ENCODE peak calls at places on chromosomes 1 and 21, in seven cellular contexts. I is ovary, S is A549, D is hepatocyte, U is thoracic aorta, W is MM.1S, V is BE2C. B is an unnamed sample.

GRCh38 chr1:51415963-51416362 is 85.6 kb upstream of the TTC39A start:
- DNase-seq in I (no peak), S (no peak), D (no peak), U (no peak), W (no peak), V (no peak), B (no peak)

GRCh38 chr21:33640697-33641338 is 723 bp downstream of the CRYZL1 start:
- DNase-seq in I (peak; percentile 25), S (no peak), D (peak; percentile 49), U (no peak), W (peak; percentile 46), V (peak; percentile 19), B (no peak)

GRCh38 chr1:244980605-244981004 is 116.3 kb upstream of the HNRNPU start:
- DNase-seq in I (no peak), S (no peak), D (no peak), U (no peak), W (no peak), V (no peak), B (no peak)

GRCh38 chr1:214440219-214440965 is 111.0 kb downstream of the PTPN14 start:
- DNase-seq in I (no peak), S (no peak), D (no peak), U (no peak), W (no peak), V (no peak), B (no peak)

GRCh38 chr1:104136621-104137020 is 386.9 kb downstream of the AMY1C start:
- DNase-seq in I (no peak), S (no peak), D (peak; percentile 16), U (no peak), W (no peak), V (no peak), B (no peak)

GRCh38 chr1:246608616-246609376 is 42.5 kb downstream of the CNST start:
- DNase-seq in I (peak; percentile 41), S (peak; percentile 34), D (peak; percentile 81), U (peak; percentile 9), W (no peak), V (no peak), B (no peak)

GRCh38 chr1:201361652-201362504 is 15.6 kb downstream of the TNNT2 start:
- DNase-seq in I (no peak), S (peak; percentile 96), D (peak; percentile 71), U (no peak), W (peak; percentile 50), V (peak; percentile 72), B (no peak)

GRCh38 chr1:240190881-240191385 is 99.2 kb downstream of the FMN2 start:
- DNase-seq in I (peak; percentile 19), S (peak; percentile 63), D (peak; percentile 84), U (no peak), W (peak; percentile 47), V (peak; percentile 27), B (no peak)

GRCh38 chr1:36650200-36651065 is 167.7 kb upstream of the CSF3R start:
- DNase-seq in I (peak; percentile 31), S (peak; percentile 55), D (peak; percentile 80), U (no peak), W (peak; percentile 52), V (peak; percentile 61), B (no peak)

GRCh38 chr1:204706838-204707509 is 21.4 kb upstream of the LRRN2 start:
- DNase-seq in I (no peak), S (no peak), D (peak; percentile 29), U (no peak), W (no peak), V (no peak), B (no peak)

GRCh38 chr1:147211577-147211976 is 13.6 kb downstream of the FMO5 start:
- DNase-seq in I (no peak), S (no peak), D (no peak), U (no peak), W (no peak), V (no peak), B (no peak)

GRCh38 chr21:36820176-36821031 is 121.5 kb downstream of the SIM2 start:
- DNase-seq in I (no peak), S (no peak), D (no peak), U (no peak), W (no peak), V (peak; percentile 29), B (no peak)

GRCh38 chr1:247576514-247576913 is 11.6 kb upstream of the OR2G2 start:
- DNase-seq in I (no peak), S (no peak), D (no peak), U (no peak), W (peak; percentile 45), V (no peak), B (no peak)

GRCh38 chr1:167784876-167785550 is 63.2 kb downstream of the MPZL1 start:
- DNase-seq in I (no peak), S (no peak), D (no peak), U (no peak), W (no peak), V (no peak), B (no peak)

GRCh38 chr1:7285856-7286454 is 485.1 kb upstream of the VAMP3 start:
- DNase-seq in I (no peak), S (no peak), D (no peak), U (no peak), W (no peak), V (no peak), B (peak; percentile 75)

GRCh38 chr21:34865922-34866271 is 183.2 kb downstream of the RUNX1 start:
- DNase-seq in I (no peak), S (no peak), D (peak; percentile 44), U (no peak), W (peak; percentile 99), V (no peak), B (no peak)

GRCh38 chr1:60913039-60913438 is 169.3 kb upstream of the NFIA start:
- DNase-seq in I (no peak), S (no peak), D (no peak), U (no peak), W (no peak), V (no peak), B (no peak)

GRCh38 chr1:60908159-60908558 is 174.2 kb upstream of the NFIA start:
- DNase-seq in I (no peak), S (no peak), D (no peak), U (no peak), W (no peak), V (no peak), B (no peak)

GRCh38 chr1:60914982-60915381 is 167.4 kb upstream of the NFIA start:
- DNase-seq in I (no peak), S (no peak), D (no peak), U (no peak), W (no peak), V (no peak), B (no peak)

GRCh38 chr1:60915441-60915840 is 166.9 kb upstream of the NFIA start:
- DNase-seq in I (no peak), S (no peak), D (no peak), U (no peak), W (no peak), V (no peak), B (no peak)

DNA sequence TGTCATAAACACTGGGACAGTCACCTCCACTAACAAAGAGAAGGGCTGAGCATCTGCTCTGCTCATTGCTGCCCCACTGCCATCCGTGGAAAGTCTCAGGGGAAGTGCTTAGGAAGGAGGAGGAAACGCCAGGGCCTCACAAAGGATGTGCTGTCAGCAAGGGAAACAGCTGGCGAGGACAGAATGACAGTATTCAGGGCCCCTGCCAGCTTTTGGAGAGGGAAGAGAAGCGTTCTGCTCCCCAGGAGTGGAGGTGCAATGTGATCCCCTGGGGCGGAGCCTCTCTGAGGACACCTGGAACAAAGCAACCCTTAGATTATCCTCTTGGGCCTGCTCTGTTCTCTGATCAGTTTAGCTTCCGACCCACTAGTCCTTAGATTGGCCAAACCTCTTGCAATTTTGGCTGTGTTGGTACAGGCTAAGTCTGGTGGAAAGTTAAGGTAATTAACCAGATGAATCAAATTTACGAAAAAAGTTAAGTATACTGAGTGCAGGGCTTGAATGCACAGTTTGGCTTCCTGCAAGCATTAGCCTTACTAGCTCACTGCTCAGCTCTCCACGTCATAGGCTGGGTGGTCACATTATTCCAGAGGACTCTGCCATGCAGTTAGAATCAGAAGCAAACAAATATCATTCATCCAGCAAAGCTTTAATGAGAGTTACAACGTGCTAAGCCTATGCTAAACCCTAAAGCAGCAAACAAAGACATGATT is 170.2 kb upstream of the NFIA start:
- DNase-seq in I (no peak), S (no peak), D (no peak), U (no peak), W (no peak), V (no peak), B (no peak)
- TF ChIP-seq CTCF in I (no peak), S (no peak), D (no peak), U (no peak), W (no peak), V (no peak), B (no peak)

GRCh38 chr1:20324704-20325406 is 34.2 kb downstream of the VWA5B1 start:
- DNase-seq in I (no peak), S (no peak), D (no peak), U (no peak), W (no peak), V (no peak), B (no peak)
- H3K4me1 ChIP-seq in I (peaks cover 8% of the 10 kb centered on the region), S (no peaks in the 10 kb centered on the region), D (no peaks in the 10 kb centered on the region), U (peaks cover 16% of the 10 kb centered on the region), W (no peaks in the 10 kb centered on the region), V (peaks cover 8% of the 10 kb centered on the region), B (peaks cover 20% of the 10 kb centered on the region)

GRCh38 chr21:31213787-31214186 is 130.3 kb downstream of the TIAM1 start:
- DNase-seq in I (no peak), S (no peak), D (no peak), U (no peak), W (no peak), V (no peak), B (no peak)
- TF ChIP-seq CTCF in I (no peak), S (no peak), D (no peak), U (no peak), W (peak; percentile 5), V (no peak), B (no peak)

GRCh38 chr1:26283871-26284596 is 4.1 kb downstream of the SH3BGRL3 start:
- DNase-seq in I (no peak), S (no peak), D (no peak), U (no peak), W (no peak), V (no peak), B (no peak)
- H3K4me1 ChIP-seq in I (peaks cover 3% of the 10 kb centered on the region), S (peaks cover 29% of the 10 kb centered on the region), D (peaks cover 28% of the 10 kb centered on the region), U (peaks cover 51% of the 10 kb centered on the region), W (peaks cover 27% of the 10 kb centered on the region), V (no peaks in the 10 kb centered on the region), B (peaks cover 91% of the 10 kb centered on the region)

GRCh38 chr1:118928739-118929554 is 59.2 kb downstream of the TBX15 start:
- DNase-seq in I (no peak), S (no peak), D (peak; percentile 53), U (no peak), W (peak; percentile 29), V (no peak), B (no peak)

GRCh38 chr1:118927826-118928225 is 60.3 kb downstream of the TBX15 start:
- DNase-seq in I (no peak), S (no peak), D (no peak), U (no peak), W (no peak), V (no peak), B (no peak)

GRCh38 chr1:118926261-118926660 is 61.9 kb downstream of the TBX15 start:
- DNase-seq in I (no peak), S (no peak), D (no peak), U (no peak), W (no peak), V (no peak), B (no peak)

GRCh38 chr1:118923319-118923718 is 64.8 kb downstream of the TBX15 start:
- DNase-seq in I (no peak), S (no peak), D (no peak), U (no peak), W (no peak), V (no peak), B (no peak)

GRCh38 chr1:118927421-118927820 is 60.7 kb downstream of the TBX15 start:
- DNase-seq in I (no peak), S (no peak), D (no peak), U (no peak), W (no peak), V (no peak), B (no peak)
- TF ChIP-seq CTCF in I (no peak), S (no peak), D (no peak), U (no peak), W (no peak), V (no peak), B (no peak)

B was measured in esophagus muscularis mucosa.